ENCODE peak calls at places on chromosomes 4 and X, in four cellular contexts. E is vagina, K is K562, V is body of pancreas. T is an unnamed sample.

GRCh38 chr4:154084864-154085263 is 296.0 kb upstream of the SFRP2 start:
- DNase-seq in E (no peak), K (no peak), V (no peak), T (no peak)

GRCh38 chr4:1401409-1402020 is 4.7 kb downstream of the NKX1-1 start:
- DNase-seq in E (no peak), K (no peak), V (peak; percentile 5), T (no peak)

GRCh38 chr4:47840291-47840690 is 2.4 kb upstream of the CORIN start:
- DNase-seq in E (no peak), K (no peak), V (no peak), T (no peak)

GRCh38 chr4:15882675-15883086 is 55.9 kb downstream of the FGFBP1 start:
- DNase-seq in E (peak; percentile 62), K (peak; percentile 70), V (peak; percentile 41), T (peak; percentile 20)

GRCh38 chr4:89836897-89837384 is at the start of gene SNCA:
- DNase-seq in E (peak; percentile 91), K (peak; percentile 45), V (peak; percentile 35), T (no peak)

GRCh38 chr4:44725861-44726820 is at the start of gene GNPDA2:
- DNase-seq in E (peak; percentile 91), K (peak; percentile 95), V (peak; percentile 90), T (peak; percentile 51)

GRCh38 chr4:89829470-89830138 is 7.4 kb downstream of the SNCA start:
- DNase-seq in E (no peak), K (no peak), V (no peak), T (no peak)

GRCh38 chr4:74228691-74229640 is 71.0 kb downstream of the MTHFD2L start:
- DNase-seq in E (no peak), K (peak; percentile 87), V (peak; percentile 76), T (no peak)

GRCh38 chrX:136162827-136163427 is 15.6 kb downstream of the FHL1 start:
- DNase-seq in E (no peak), K (peak; percentile 64), V (peak; percentile 25), T (no peak)

GRCh38 chr4:168558587-168558986 is 61.7 kb downstream of the PALLD start:
- DNase-seq in E (no peak), K (no peak), V (no peak), T (no peak)

GRCh38 chr4:173367946-173368345 is 2.8 kb upstream of the SAP30 start:
- DNase-seq in E (no peak), K (peak; percentile 22), V (no peak), T (no peak)

GRCh38 chr4:103011378-103012025 is 8.0 kb downstream of the SLC9B1 start:
- DNase-seq in E (no peak), K (peak; percentile 52), V (peak; percentile 78), T (no peak)
- TF ChIP-seq POLR2A in E (no peak), K (no peak), V (peak; percentile 13), T (no peak)

GRCh38 chr4:174467107-174467506 is 55.2 kb downstream of the HPGD start:
- DNase-seq in E (no peak), K (no peak), V (no peak), T (no peak)

GRCh38 chr4:174460684-174461083 is 61.6 kb downstream of the HPGD start:
- DNase-seq in E (no peak), K (no peak), V (no peak), T (no peak)

GRCh38 chr4:174461438-174462106 is 60.7 kb downstream of the HPGD start:
- DNase-seq in E (no peak), K (peak; percentile 30), V (no peak), T (no peak)

GRCh38 chr4:174464949-174465348 is 57.3 kb downstream of the HPGD start:
- DNase-seq in E (no peak), K (no peak), V (no peak), T (no peak)
- TF ChIP-seq POLR2A in E (no peak), K (no peak), V (no peak), T (no peak)

DNA sequence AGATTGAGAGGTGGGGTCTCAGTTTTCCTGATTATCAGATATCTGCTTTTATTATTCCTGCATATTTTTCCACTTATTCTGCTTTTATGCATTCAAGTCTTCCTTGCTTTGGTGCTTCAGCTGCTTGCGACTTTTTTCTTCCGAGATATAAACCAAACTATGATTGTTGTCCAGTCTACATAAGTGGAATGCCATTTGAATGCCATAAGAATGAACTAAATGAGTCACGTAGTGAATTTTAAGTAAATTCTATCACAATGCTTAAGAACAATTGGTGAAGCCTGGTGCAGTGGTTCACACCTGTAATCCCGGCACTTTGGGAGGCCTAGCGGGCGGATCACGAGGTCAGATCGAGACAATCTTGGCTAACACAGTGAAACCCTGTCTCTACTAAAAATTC is 189.1 kb downstream of the PCDH18 start:
- DNase-seq in E (no peak), K (no peak), V (no peak), T (no peak)
- TF ChIP-seq POLR2A in E (no peak), K (no peak), V (no peak), T (no peak)

DNA sequence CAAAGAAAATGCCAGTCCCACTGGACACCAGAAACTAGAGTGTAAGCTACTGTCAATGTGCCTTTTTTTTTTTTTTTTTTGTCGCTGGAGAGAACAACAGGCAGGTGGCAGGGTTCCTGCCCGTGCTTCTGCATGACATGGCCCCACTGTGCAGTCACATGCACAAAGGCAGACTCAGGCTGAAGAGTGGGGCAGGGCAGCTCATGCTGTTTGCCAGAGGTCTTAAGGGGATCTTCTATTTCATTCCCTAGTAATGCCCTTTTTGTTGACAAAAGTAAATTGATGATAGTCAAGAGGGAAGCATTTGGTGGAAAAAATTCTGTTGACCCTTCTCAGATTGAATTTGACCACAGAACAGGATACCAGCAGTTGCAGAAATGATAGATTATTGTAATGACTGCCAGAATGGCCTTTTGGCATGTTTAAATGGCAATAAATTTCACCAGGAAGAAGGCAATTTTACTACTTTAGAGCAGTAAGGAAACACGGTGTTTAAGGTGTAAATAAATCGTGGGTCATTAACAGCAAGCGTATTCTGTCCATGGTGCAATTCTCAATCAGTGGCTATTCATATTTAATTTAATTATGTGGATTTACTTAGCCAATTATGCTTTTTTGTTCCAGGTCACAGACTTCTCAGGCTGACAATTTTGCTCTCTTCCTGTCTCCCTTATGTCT is 80.9 kb downstream of the NKX6-1 start:
- DNase-seq in E (no peak), K (no peak), V (no peak), T (no peak)
- TF ChIP-seq POLR2A in E (no peak), K (no peak), V (no peak), T (no peak)

DNA sequence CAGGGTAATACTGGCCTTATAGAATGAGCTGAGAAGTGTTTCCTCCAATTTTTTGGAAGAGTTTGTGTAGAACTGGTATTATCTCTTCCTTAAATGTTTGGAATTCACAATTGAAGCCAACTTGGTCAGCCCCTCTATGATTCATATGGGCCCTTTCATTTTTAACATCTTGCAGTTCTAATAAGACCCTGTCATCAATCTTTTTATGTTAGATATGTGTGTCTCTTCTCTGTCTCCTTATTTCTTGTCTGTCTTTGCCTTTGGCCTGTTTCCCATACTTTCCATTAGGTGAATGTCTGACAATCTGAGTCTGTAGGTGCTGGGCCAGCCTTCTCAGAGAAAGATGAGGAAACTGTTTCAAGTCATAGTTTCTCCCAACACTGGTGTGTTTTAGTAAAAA is 88.7 kb downstream of the SLC16A2 start:
- DNase-seq in E (no peak), K (no peak), V (no peak), T (no peak)
- TF ChIP-seq POLR2A in E (no peak), K (no peak), V (no peak), T (no peak)

GRCh38 chr4:38135201-38135600 is 175.0 kb downstream of the PTTG2 start:
- DNase-seq in E (no peak), K (no peak), V (no peak), T (no peak)

GRCh38 chr4:38132140-38132673 is 172.0 kb downstream of the PTTG2 start:
- DNase-seq in E (no peak), K (no peak), V (peak; percentile 35), T (peak; percentile 27)

GRCh38 chr4:38131371-38132139 is 171.4 kb downstream of the PTTG2 start:
- DNase-seq in E (no peak), K (peak; percentile 32), V (peak; percentile 26), T (no peak)

GRCh38 chr4:38133711-38134480 is 173.7 kb downstream of the PTTG2 start:
- DNase-seq in E (no peak), K (no peak), V (peak; percentile 74), T (no peak)

GRCh38 chr4:38132843-38133662 is 172.9 kb downstream of the PTTG2 start:
- DNase-seq in E (no peak), K (no peak), V (peak; percentile 73), T (no peak)
- TF ChIP-seq POLR2A in E (no peak), K (no peak), V (peak; percentile 36), T (no peak)

GRCh38 chrX:153724252-153725038 is at the start of the genes ABCD1 and BCAP31:
- DNase-seq in E (no peak), K (peak; percentile 90), V (peak; percentile 90), T (peak; percentile 82)
- TF ChIP-seq POLR2A in E (peak; percentile 73), K (peak; percentile 83), V (peak; percentile 95), T (peak; percentile 69)

GRCh38 chr4:186727977-186728519 is 4.4 kb upstream of the FAT1 start:
- DNase-seq in E (no peak), K (peak; percentile 17), V (no peak), T (no peak)

GRCh38 chr4:186725422-186726149 is 1.9 kb upstream of the FAT1 start:
- DNase-seq in E (no peak), K (peak; percentile 82), V (peak; percentile 82), T (no peak)

GRCh38 chr4:186727149-186727976 is 3.7 kb upstream of the FAT1 start:
- DNase-seq in E (no peak), K (no peak), V (no peak), T (no peak)

GRCh38 chr4:186726150-186726439 is 2.4 kb upstream of the FAT1 start:
- DNase-seq in E (no peak), K (no peak), V (no peak), T (no peak)

GRCh38 chr4:186726440-186727148 is 2.9 kb upstream of the FAT1 start:
- DNase-seq in E (no peak), K (peak; percentile 70), V (peak; percentile 77), T (no peak)
- TF ChIP-seq POLR2A in E (peak; percentile 57), K (no peak), V (peak; percentile 85), T (no peak)

GRCh38 chrX:5748751-5749150 is 479.9 kb downstream of the NLGN4X start:
- DNase-seq in E (no peak), K (no peak), V (no peak), T (no peak)

GRCh38 chrX:5746231-5746630 is 482.4 kb downstream of the NLGN4X start:
- DNase-seq in E (no peak), K (no peak), V (no peak), T (no peak)
- TF ChIP-seq POLR2A in E (no peak), K (no peak), V (no peak), T (no peak)

GRCh38 chr4:38803833-38804653 is 548 bp downstream of the TLR1 start:
- DNase-seq in E (no peak), K (no peak), V (no peak), T (no peak)
- TF ChIP-seq POLR2A in E (no peak), K (no peak), V (no peak), T (peak; percentile 24)